ENCODE peak calls at places on chromosomes 3 and 15, in four cellular contexts. P, W, A and U are unnamed samples.

GRCh38 chr15:99683000-99683670 is 50.1 kb downstream of the LYSMD4 start:
- DNase-seq in P (no peak), W (no peak), A (no peak), U (peak; percentile 19)

GRCh38 chr3:136819784-136820640 is 1.1 kb downstream of the SLC35G2 start:
- DNase-seq in P (peak; percentile 71), W (peak; percentile 29), A (no peak), U (peak; percentile 7)

GRCh38 chr3:179074656-179075055 is 3.0 kb upstream of the ZMAT3 start:
- DNase-seq in P (no peak), W (no peak), A (no peak), U (peak; percentile 78)

GRCh38 chr3:155714295-155714718 is 30.6 kb downstream of the PLCH1 start:
- DNase-seq in P (no peak), W (no peak), A (no peak), U (no peak)

GRCh38 chr3:40008796-40009195 is 199.4 kb downstream of the MYRIP start:
- DNase-seq in P (no peak), W (no peak), A (no peak), U (no peak)

GRCh38 chr3:114299421-114299820 is 5.6 kb downstream of the TIGIT start:
- DNase-seq in P (no peak), W (peak; percentile 36), A (no peak), U (no peak)

GRCh38 chr3:180466401-180467005 is 135.5 kb upstream of the TTC14 start:
- DNase-seq in P (no peak), W (no peak), A (no peak), U (no peak)

GRCh38 chr3:152357587-152357986 is 88.9 kb downstream of the MBNL1 start:
- DNase-seq in P (no peak), W (no peak), A (no peak), U (no peak)

GRCh38 chr15:91055548-91056331 is 33.3 kb upstream of the VPS33B start:
- DNase-seq in P (peak; percentile 57), W (no peak), A (no peak), U (no peak)

GRCh38 chr3:176005564-176005963 is 1146.4 kb downstream of the NAALADL2 start:
- DNase-seq in P (no peak), W (no peak), A (no peak), U (no peak)

GRCh38 chr3:37625690-37626089 is 236.0 kb upstream of the CTDSPL start:
- DNase-seq in P (no peak), W (no peak), A (no peak), U (no peak)

GRCh38 chr15:45714501-45715488 is 80.0 kb downstream of the SQOR start:
- DNase-seq in P (peak; percentile 85), W (peak; percentile 40), A (no peak), U (no peak)

GRCh38 chr3:60055765-60056164 is 1005.9 kb upstream of the CFAP20DC start:
- DNase-seq in P (no peak), W (no peak), A (no peak), U (no peak)

GRCh38 chr3:55719508-55719907 is 232.4 kb upstream of the WNT5A start:
- DNase-seq in P (peak; percentile 31), W (no peak), A (no peak), U (no peak)

GRCh38 chr3:28716939-28717338 is 368.3 kb upstream of the AZI2 start:
- DNase-seq in P (no peak), W (no peak), A (no peak), U (no peak)

GRCh38 chr3:188000361-188000861 is 153.5 kb upstream of the LPP start:
- DNase-seq in P (no peak), W (no peak), A (no peak), U (no peak)

GRCh38 chr3:117853923-117854322 is 1144.3 kb downstream of the TUSC7 start:
- DNase-seq in P (peak; percentile 87), W (no peak), A (no peak), U (no peak)

GRCh38 chr15:29364429-29365078 is 94.9 kb upstream of the NSMCE3 start:
- DNase-seq in P (peak; percentile 69), W (no peak), A (no peak), U (no peak)

GRCh38 chr3:114417265-114417664 is 123.4 kb downstream of the TIGIT start:
- DNase-seq in P (no peak), W (no peak), A (no peak), U (no peak)

GRCh38 chr15:70098461-70099166 is 897 bp upstream of the TLE3 start:
- DNase-seq in P (peak; percentile 33), W (peak; percentile 30), A (peak; percentile 37), U (peak; percentile 20)

GRCh38 chr3:184471439-184471838 is 90.1 kb upstream of the EPHB3 start:
- DNase-seq in P (no peak), W (no peak), A (no peak), U (no peak)

GRCh38 chr15:50219820-50220219 is 37.8 kb downstream of the SLC27A2 start:
- DNase-seq in P (no peak), W (no peak), A (no peak), U (no peak)

GRCh38 chr15:31326729-31327673 is at the start of gene KLF13:
- DNase-seq in P (peak; percentile 60), W (no peak), A (peak; percentile 78), U (no peak)

GRCh38 chr3:172135766-172136729 is 96.7 kb downstream of the FNDC3B start:
- DNase-seq in P (peak; percentile 66), W (no peak), A (no peak), U (no peak)

GRCh38 chr15:95929232-95929846 is 401.2 kb upstream of the NR2F2 start:
- DNase-seq in P (peak; percentile 45), W (no peak), A (no peak), U (no peak)

GRCh38 chr3:192772495-192772894 is 45.2 kb upstream of the FGF12 start:
- DNase-seq in P (no peak), W (no peak), A (no peak), U (no peak)

GRCh38 chr15:68626739-68627138 is 47.9 kb downstream of the CORO2B start:
- DNase-seq in P (no peak), W (no peak), A (no peak), U (no peak)

GRCh38 chr3:128489860-128490649 is 2.9 kb downstream of the GATA2 start:
- DNase-seq in P (no peak), W (peak; percentile 23), A (no peak), U (no peak)

GRCh38 chr3:13524979-13525669 is 23.8 kb upstream of the FBLN2 start:
- DNase-seq in P (peak; percentile 70), W (no peak), A (no peak), U (no peak)

GRCh38 chr3:129602730-129603560 is 3.5 kb downstream of the PLXND1 start:
- DNase-seq in P (peak; percentile 93), W (no peak), A (no peak), U (no peak)

GRCh38 chr15:51090753-51091152 is 4.0 kb downstream of the TNFAIP8L3 start:
- DNase-seq in P (peak; percentile 44), W (no peak), A (no peak), U (no peak)

GRCh38 chr3:193933451-193933850 is 202.5 kb upstream of the HES1 start:
- DNase-seq in P (no peak), W (no peak), A (no peak), U (no peak)

GRCh38 chr3:57061556-57061955 is 1.1 kb downstream of the SPATA12 start:
- DNase-seq in P (no peak), W (no peak), A (no peak), U (no peak)

GRCh38 chr3:32062950-32063582 is 43.4 kb upstream of the GPD1L start:
- DNase-seq in P (no peak), W (no peak), A (no peak), U (no peak)

GRCh38 chr3:70919091-70919490 is 606.7 kb upstream of the MDFIC2 start:
- DNase-seq in P (no peak), W (no peak), A (no peak), U (no peak)